ENCODE peak calls at places on chromosomes 11 and 22, in eight cellular contexts. B is body of pancreas; L is WERI-Rb-1; E is sigmoid colon; O is naive thymus-derived CD4-positive, alpha-beta T cell; P is esophagus squamous epithelium; I is ovary; C is pancreas. D is an unnamed sample.

GRCh38 chr11:102406099-102406498 is 46.5 kb downstream of the TMEM123 start:
- DNase-seq in B (no peak), L (no peak), E (no peak), O (no peak), P (no peak), I (no peak), C (no peak), D (no peak)

GRCh38 chr22:49789289-49790141 is 38.2 kb downstream of the BRD1 start:
- DNase-seq in B (no peak), L (no peak), E (no peak), O (no peak), P (no peak), I (peak), C (no peak), D (peak)

GRCh38 chr22:46394622-46395021 is 59.1 kb downstream of the TRMU start:
- DNase-seq in B (no peak), L (no peak), E (no peak), O (no peak), P (no peak), I (no peak), C (no peak), D (no peak)

GRCh38 chr11:44324787-44325525 is 15.0 kb upstream of the ALX4 start:
- DNase-seq in B (no peak), L (no peak), E (no peak), O (no peak), P (no peak), I (no peak), C (no peak), D (no peak)

GRCh38 chr11:64892411-64892831 is 14.0 kb upstream of the EHD1 start:
- DNase-seq in B (no peak), L (no peak), E (no peak), O (no peak), P (no peak), I (no peak), C (peak), D (no peak)

GRCh38 chr11:65636810-65637557 is 917 bp upstream of the SIPA1 start:
- DNase-seq in B (no peak), L (no peak), E (no peak), O (no peak), P (no peak), I (no peak), C (peak), D (no peak)

GRCh38 chr22:19709063-19709769 is 5.1 kb upstream of the SEPTIN5 start:
- DNase-seq in B (no peak), L (no peak), E (peak), O (no peak), P (no peak), I (no peak), C (no peak), D (no peak)

GRCh38 chr11:69027704-69028372 is 14.8 kb upstream of the MRGPRF start:
- DNase-seq in B (no peak), L (no peak), E (no peak), O (no peak), P (no peak), I (no peak), C (no peak), D (peak)

GRCh38 chr22:30574095-30574981 is at the start of gene GAL3ST1:
- DNase-seq in B (peak), L (peak), E (no peak), O (no peak), P (no peak), I (no peak), C (peak), D (no peak)

GRCh38 chr22:30754971-30755759 is 60.5 kb downstream of the OSBP2 start:
- DNase-seq in B (peak), L (peak), E (peak), O (peak), P (no peak), I (peak), C (peak), D (peak)

GRCh38 chr11:72652871-72653615 is 21.2 kb downstream of the PDE2A start:
- DNase-seq in B (no peak), L (peak), E (no peak), O (no peak), P (no peak), I (no peak), C (no peak), D (peak)

GRCh38 chr11:129223701-129224149 is 31.6 kb upstream of the ARHGAP32 start:
- DNase-seq in B (no peak), L (no peak), E (no peak), O (no peak), P (no peak), I (no peak), C (no peak), D (peak)

GRCh38 chr11:118530180-118530682 is 761 bp upstream of the TMEM25 start:
- DNase-seq in B (peak), L (peak), E (no peak), O (no peak), P (no peak), I (no peak), C (no peak), D (no peak)

GRCh38 chr11:31026315-31026714 is 343.2 kb downstream of the DCDC1 start:
- DNase-seq in B (no peak), L (no peak), E (no peak), O (no peak), P (no peak), I (no peak), C (no peak), D (no peak)

GRCh38 chr22:19193879-19194278 is 15.3 kb upstream of the SLC25A1 start:
- DNase-seq in B (no peak), L (no peak), E (no peak), O (no peak), P (no peak), I (no peak), C (no peak), D (no peak)

GRCh38 chr22:26648011-26648497 is 9.3 kb upstream of the MIAT start:
- DNase-seq in B (no peak), L (no peak), E (no peak), O (peak), P (no peak), I (no peak), C (no peak), D (no peak)

GRCh38 chr22:47631571-47632102 is 869.2 kb downstream of the TBC1D22A start:
- DNase-seq in B (no peak), L (no peak), E (no peak), O (no peak), P (no peak), I (no peak), C (no peak), D (no peak)

GRCh38 chr22:44026630-44027511 is 2.8 kb downstream of the PARVB start:
- DNase-seq in B (peak), L (no peak), E (peak), O (peak), P (peak), I (peak), C (no peak), D (peak)

GRCh38 chr22:44590291-44590690 is 92.3 kb upstream of the RTL6 start:
- DNase-seq in B (no peak), L (no peak), E (no peak), O (no peak), P (no peak), I (no peak), C (no peak), D (no peak)

GRCh38 chr11:22792497-22792896 is 37.1 kb downstream of the SVIP start:
- DNase-seq in B (no peak), L (no peak), E (no peak), O (no peak), P (no peak), I (no peak), C (no peak), D (no peak)

DNA sequence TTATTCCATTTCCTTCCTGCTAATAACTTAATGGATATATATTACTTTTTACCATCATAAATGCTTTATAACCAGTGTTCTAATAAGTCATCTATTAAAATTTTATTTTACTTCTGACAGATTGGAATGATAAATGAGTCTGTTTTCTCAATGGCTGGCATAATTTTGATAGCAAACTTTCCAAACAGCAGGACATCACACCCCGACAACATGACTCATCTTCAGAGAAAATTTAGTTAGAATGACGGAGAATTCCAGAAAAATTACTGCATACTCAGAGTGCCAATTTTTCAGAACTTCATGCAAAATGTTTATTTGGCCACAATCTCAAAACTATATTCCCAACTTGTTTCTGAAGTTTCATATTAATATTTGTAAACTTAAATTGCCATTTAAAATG is 174.4 kb downstream of the SWAP70 start:
- DNase-seq in B (no peak), L (no peak), E (no peak), O (no peak), P (no peak), I (no peak), C (no peak), D (no peak)
- H3K27ac ChIP-seq in B (no peak), L (no peak), E (no peak), O (no peak), P (peak), I (no peak), C (no peak), D (no peak)

DNA sequence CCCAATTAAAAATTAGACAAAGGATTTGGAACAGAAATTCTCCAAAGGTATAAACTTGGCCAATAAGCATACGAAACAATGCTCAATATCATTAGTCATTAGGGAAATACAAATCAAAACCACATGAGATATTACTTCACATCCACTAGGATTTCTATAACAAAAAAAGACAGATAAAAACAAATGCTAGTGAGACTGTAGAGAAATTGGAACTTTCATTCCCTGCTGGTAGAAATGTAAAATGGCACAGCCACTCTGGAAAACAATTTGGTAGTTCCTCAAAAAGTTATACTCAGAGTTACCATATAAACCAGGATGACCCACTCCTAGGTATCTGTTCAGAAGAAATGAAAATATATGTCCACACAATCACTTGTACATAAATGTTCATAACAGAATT is 71.6 kb downstream of the RPL27A start:
- DNase-seq in B (no peak), L (no peak), E (no peak), O (no peak), P (no peak), I (no peak), C (no peak), D (peak)
- H3K27ac ChIP-seq in B (no peak), L (no peak), E (peak), O (no peak), P (peak), I (no peak), C (no peak), D (no peak)

DNA sequence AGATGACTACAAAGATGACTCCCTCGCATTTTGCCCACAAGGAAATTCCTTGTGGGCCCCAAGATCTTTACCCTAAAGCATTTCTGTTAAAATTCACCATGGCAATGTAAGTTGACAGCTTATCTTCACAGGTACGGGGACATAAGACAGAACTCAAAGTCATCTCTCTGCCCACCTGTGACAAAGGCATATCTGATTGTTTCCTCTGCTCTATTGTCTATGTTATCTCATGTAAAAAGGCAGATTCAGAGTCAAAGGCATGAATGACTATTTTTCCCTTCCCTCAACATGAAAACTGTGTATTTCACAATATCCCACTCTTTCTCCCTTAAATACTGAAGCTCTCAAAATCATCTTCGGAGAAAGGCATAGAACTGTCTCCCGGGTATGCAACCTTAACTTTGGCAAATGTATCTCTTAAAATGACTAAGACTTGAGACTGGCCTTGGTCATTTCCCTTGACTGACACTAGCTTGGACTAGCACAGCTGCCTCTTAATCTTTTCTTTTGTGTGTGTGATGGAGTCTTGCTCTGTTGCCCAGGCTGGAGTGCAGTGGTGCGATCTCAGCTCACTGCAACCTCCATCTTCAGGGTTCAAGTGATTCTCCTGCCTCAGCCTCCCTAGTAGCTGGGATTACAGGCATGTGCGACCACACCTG is 103.2 kb downstream of the MICAL3 start:
- DNase-seq in B (no peak), L (no peak), E (no peak), O (no peak), P (no peak), I (no peak), C (no peak), D (peak)
- H3K27ac ChIP-seq in B (no peak), L (no peak), E (peak), O (no peak), P (peak), I (peak), C (no peak), D (peak)

DNA sequence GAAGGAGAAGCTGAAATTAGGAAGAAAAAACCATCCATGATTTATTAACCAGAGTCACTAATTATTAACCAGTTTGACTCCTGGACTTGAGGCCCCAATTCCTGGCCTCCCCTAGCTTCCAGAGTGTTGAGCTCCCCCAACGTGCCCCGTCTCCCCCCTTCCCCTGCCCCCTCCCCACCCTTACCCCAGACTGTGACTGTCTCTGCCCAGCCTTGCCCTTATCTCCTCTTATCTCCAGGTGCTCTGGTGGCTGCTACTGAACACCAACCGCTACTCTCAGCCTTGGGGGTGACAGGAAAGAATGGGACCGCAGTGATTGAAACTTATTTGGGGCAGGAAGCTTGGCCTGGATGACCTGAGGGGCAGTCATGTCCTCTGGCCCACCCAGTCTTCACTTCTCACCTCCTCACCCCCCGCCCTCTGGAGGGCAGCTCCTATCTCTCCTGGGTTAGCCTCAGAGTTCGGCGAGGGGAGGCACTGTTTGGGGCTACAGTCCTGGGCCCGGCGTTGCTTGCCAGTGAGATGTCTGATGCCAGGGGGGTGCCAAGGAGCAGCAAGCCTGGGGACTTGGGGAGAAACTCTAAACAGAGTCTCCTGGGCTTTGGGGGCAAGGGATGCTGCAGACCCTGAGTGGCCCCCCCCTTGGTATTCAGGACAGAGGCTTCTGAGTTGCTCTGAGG is 15.5 kb downstream of the NECTIN1 start:
- DNase-seq in B (no peak), L (peak), E (no peak), O (no peak), P (no peak), I (no peak), C (no peak), D (no peak)
- H3K27ac ChIP-seq in B (peak), L (peak), E (no peak), O (no peak), P (peak), I (no peak), C (peak), D (no peak)

GRCh38 chr11:67309166-67309565 is 5.8 kb downstream of the SSH3 start:
- DNase-seq in B (no peak), L (no peak), E (no peak), O (no peak), P (no peak), I (no peak), C (no peak), D (no peak)
- H3K27ac ChIP-seq in B (no peak), L (no peak), E (no peak), O (no peak), P (peak), I (no peak), C (no peak), D (no peak)

GRCh38 chr11:112524808-112525207 is 264.1 kb upstream of the PLET1 start:
- DNase-seq in B (no peak), L (no peak), E (peak), O (no peak), P (no peak), I (no peak), C (peak), D (no peak)
- H3K27ac ChIP-seq in B (peak), L (no peak), E (peak), O (no peak), P (peak), I (no peak), C (peak), D (no peak)

GRCh38 chr11:107591446-107592236 is 694 bp downstream of the ELMOD1 start:
- DNase-seq in B (peak), L (no peak), E (no peak), O (peak), P (no peak), I (no peak), C (peak), D (peak)

GRCh38 chr11:107590460-107591097 is 368 bp upstream of the ELMOD1 start:
- DNase-seq in B (no peak), L (peak), E (no peak), O (no peak), P (no peak), I (no peak), C (no peak), D (no peak)

GRCh38 chr11:107583629-107584195 is 7.2 kb upstream of the ELMOD1 start:
- DNase-seq in B (no peak), L (no peak), E (no peak), O (no peak), P (no peak), I (no peak), C (no peak), D (no peak)

GRCh38 chr11:107591098-107591445 is at the start of gene ELMOD1:
- DNase-seq in B (peak), L (peak), E (peak), O (peak), P (no peak), I (peak), C (peak), D (peak)

DNA sequence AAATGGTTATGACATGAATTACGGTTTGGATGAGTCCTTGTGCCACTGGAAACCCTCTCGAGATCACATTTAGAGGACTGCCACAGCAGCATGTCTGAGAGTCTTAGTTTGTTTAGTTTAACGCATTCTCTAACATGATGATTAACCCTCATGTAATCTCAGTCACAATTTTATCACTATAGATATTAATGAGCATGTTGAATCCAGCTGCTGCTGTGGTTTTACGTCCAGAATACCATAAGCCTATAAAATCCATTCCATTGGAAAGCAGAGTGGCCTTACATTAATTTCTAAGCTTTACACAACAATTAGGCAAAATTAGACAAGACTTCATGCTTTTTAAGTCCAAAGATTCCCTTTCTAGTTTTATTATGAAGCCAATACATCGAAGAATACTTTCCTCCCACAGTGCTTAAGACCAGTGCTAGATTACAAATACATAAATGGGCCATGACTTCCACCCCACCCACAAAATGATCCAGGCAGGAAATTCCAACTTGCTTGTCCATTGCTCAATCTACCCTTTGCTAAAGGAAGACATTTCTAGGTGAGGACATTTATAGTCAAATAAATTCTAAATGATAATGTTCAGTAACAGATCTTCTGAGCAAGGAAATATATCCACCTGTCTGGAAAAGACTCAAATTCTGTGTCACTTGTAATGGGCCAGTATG is 3.5 kb upstream of the ELMOD1 start:
- DNase-seq in B (no peak), L (no peak), E (no peak), O (no peak), P (no peak), I (no peak), C (no peak), D (peak)
- H3K27ac ChIP-seq in B (no peak), L (no peak), E (no peak), O (no peak), P (no peak), I (no peak), C (no peak), D (no peak)

DNA sequence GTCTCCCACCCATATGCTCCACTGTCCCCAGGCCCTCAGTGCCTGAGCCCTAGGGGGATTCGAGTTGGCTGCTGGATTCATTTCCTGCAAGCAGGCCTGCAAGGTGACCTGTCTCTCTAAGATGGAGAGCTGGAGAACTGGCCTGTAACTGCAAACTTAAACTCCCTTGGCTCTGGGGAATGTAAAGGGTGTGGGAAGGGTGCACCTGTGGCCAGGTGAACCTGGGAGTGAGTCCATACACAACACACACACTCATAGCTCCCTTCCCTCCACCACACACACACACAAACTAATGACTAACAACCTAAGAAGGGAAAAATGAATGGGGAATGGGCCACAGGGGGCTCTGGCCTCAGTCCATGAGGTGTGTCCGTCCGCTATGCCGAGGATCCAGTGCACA is 14.5 kb downstream of the SMTNL1 start:
- DNase-seq in B (peak), L (no peak), E (no peak), O (no peak), P (no peak), I (no peak), C (peak), D (no peak)
- H3K27ac ChIP-seq in B (peak), L (no peak), E (no peak), O (no peak), P (no peak), I (no peak), C (peak), D (no peak)

DNA sequence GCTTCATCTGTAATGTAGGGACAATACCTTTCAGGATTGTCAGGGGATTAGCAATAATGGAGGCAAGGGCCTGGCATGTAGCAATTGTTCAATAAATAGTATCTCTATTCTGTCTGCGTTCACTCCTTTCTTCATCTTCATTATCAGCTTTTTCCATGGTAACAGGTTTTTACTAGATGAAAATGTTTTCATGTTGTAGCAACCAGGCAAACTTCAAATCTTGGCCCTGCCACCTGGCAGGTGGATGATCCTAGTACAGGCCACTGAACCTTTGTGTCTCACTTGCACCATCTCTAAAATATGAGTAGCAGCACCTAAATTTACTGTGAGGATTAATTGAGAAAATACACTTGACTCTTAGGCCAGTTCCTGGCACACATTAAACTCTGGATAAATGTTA is 83.4 kb downstream of the SWAP70 start:
- DNase-seq in B (no peak), L (no peak), E (no peak), O (no peak), P (no peak), I (no peak), C (no peak), D (no peak)
- H3K27ac ChIP-seq in B (no peak), L (no peak), E (no peak), O (no peak), P (no peak), I (no peak), C (no peak), D (peak)